ENCODE peak calls at places on chromosomes 16 and 17, in four cellular contexts. F is breast epithelium, B is tibial nerve, U is ovary. S is an unnamed sample.

GRCh38 chr16:84513111-84514065 is 8.9 kb upstream of the MEAK7 start:
- DNase-seq in F (no peak), B (no peak), U (no peak), S (no peak)

GRCh38 chr16:10552998-10553491 is 27.4 kb downstream of the EMP2 start:
- DNase-seq in F (no peak), B (no peak), U (no peak), S (no peak)

GRCh38 chr17:27323538-27324212 is 29.8 kb downstream of the WSB1 start:
- DNase-seq in F (peak; percentile 61), B (peak; percentile 49), U (peak; percentile 44), S (peak; percentile 83)

GRCh38 chr17:70621593-70621992 is 452.3 kb downstream of the KCNJ2 start:
- DNase-seq in F (no peak), B (no peak), U (no peak), S (no peak)

GRCh38 chr16:526181-527014 is 1.1 kb upstream of the CAPN15 start:
- DNase-seq in F (peak; percentile 40), B (no peak), U (peak; percentile 61), S (no peak)

GRCh38 chr16:54446639-54447038 is 160.1 kb upstream of the IRX3 start:
- DNase-seq in F (peak; percentile 71), B (peak; percentile 33), U (no peak), S (peak; percentile 91)

GRCh38 chr17:3621146-3621720 is 12.0 kb upstream of the TRPV1 start:
- DNase-seq in F (no peak), B (no peak), U (no peak), S (no peak)

GRCh38 chr16:64238576-64238975 is 883.3 kb downstream of the CDH11 start:
- DNase-seq in F (no peak), B (no peak), U (no peak), S (no peak)

GRCh38 chr17:57006040-57006439 is 28.1 kb downstream of the SCPEP1 start:
- DNase-seq in F (no peak), B (no peak), U (no peak), S (no peak)
- H3K4me3 ChIP-seq in F (no peak overlapping the region), B (no peak overlapping the region), U (no peak overlapping the region), S (no peak overlapping the region)

GRCh38 chr17:44191941-44192496 is 5.2 kb downstream of the TMUB2 start:
- DNase-seq in F (no peak), B (no peak), U (no peak), S (no peak)
- TF ChIP-seq POLR2A in F (no peak), B (no peak), U (no peak), S (no peak)

GRCh38 chr16:67249762-67250327 is 1.1 kb downstream of the SLC9A5 start:
- DNase-seq in F (no peak), B (no peak), U (no peak), S (no peak)

GRCh38 chr16:67247698-67248400 is 568 bp upstream of the FHOD1 start:
- DNase-seq in F (no peak), B (no peak), U (no peak), S (no peak)

GRCh38 chr16:67249178-67249759 is 490 bp downstream of the SLC9A5 start:
- DNase-seq in F (no peak), B (no peak), U (no peak), S (no peak)

GRCh38 chr16:67246945-67247697 is at the start of gene FHOD1:
- DNase-seq in F (peak; percentile 97), B (peak; percentile 98), U (peak; percentile 98), S (peak; percentile 97)

DNA sequence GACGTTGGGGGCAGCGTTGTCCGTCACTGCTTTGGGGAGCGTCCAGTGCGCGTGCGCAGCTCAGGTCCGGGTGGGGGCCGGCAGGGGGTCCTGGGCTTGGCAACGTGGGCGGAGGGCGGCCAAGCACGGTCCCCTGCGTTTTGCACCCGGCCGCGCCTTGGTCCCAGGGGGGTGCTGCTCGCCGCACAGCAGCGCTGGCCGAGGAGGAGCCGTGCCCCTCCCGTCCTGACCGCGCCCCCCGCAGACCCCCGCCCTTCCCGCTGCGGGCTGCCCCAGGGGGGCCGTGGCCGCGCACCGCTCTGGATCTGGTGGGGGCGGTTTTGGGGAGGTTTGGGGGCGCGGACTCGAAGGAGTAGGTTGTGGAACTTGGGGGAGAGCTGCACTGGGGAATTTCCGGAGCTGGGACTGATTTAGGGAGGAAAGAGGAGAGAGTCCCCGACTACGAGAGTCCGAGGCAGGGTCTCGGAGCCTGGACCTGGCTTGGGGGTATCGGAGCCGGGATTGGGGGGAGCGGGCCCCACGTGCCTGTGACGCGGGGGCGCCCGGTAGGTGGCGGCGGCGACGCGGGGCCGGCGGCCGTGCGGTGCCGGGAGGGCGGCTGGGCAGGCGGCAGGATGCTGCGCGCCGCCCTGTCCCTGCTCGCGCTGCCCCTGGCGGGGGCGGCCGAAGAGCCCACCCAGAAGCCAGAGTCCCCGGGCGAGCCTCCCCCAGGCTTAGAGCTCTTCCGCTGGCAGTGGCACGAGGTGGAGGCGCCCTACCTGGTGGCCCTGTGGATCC is at the start of gene SLC9A5:
- DNase-seq in F (no peak), B (no peak), U (no peak), S (no peak)
- TF ChIP-seq CTCF in F (no peak), B (no peak), U (peak; percentile 50), S (no peak)

GRCh38 chr17:42072323-42073187 is 22.2 kb upstream of the C17orf113 start:
- DNase-seq in F (no peak), B (no peak), U (no peak), S (no peak)
- H3K4me3 ChIP-seq in F (peak overlapping the region; percentile 45), B (peak overlapping the region; percentile 13), U (peak overlapping the region; percentile 3), S (no peak overlapping the region)

DNA sequence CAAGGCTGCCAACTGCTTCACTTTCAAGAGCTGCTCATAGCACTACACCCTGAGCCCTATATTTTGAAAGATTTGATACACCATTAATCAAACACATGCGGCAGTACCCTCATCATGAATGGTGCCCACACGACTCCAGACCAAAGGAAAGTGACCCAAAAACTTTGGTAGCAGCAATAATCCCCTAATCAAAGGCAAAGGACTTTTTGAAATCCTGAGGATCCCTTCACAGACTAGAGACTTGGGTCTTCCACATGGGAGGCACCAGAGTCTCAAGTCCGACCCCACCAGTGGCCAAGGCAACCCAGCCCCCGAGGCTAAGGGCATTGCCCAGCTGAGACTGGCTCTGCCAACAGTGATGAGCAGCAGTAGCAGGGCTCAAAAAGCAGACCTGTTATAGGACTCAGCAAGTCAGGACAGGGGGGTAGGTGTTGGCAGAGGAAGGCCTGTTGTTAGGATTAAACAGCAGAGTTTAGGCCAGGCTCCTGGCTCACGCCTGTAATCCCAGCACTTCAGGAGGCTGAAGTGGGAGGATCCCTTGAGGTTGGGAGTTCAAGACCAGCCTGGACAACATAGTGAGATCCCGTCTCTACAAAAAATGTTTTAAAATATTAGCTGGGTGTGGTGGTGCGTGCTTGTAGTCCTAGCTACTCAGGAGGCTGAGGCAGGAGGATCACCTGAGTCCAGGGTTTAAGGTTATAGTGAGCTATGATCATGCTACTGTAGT is 3.2 kb downstream of the TRIM25 start:
- DNase-seq in F (no peak), B (no peak), U (no peak), S (no peak)
- TF ChIP-seq POLR2A in F (no peak), B (no peak), U (no peak), S (no peak)

GRCh38 chr16:82735696-82736095 is 108.9 kb downstream of the CDH13 start:
- DNase-seq in F (no peak), B (no peak), U (no peak), S (no peak)

GRCh38 chr16:82732461-82732860 is 105.7 kb downstream of the CDH13 start:
- DNase-seq in F (no peak), B (no peak), U (no peak), S (no peak)

GRCh38 chr16:82738699-82739098 is 111.9 kb downstream of the CDH13 start:
- DNase-seq in F (no peak), B (no peak), U (no peak), S (no peak)

GRCh38 chr16:82736161-82736697 is 109.5 kb downstream of the CDH13 start:
- DNase-seq in F (no peak), B (no peak), U (no peak), S (no peak)

GRCh38 chr16:82735176-82735575 is 108.4 kb downstream of the CDH13 start:
- DNase-seq in F (no peak), B (no peak), U (no peak), S (no peak)
- TF ChIP-seq CTCF in F (no peak), B (no peak), U (no peak), S (no peak)

GRCh38 chr17:40498281-40499084 is 2.9 kb downstream of the TNS4 start:
- DNase-seq in F (no peak), B (no peak), U (no peak), S (no peak)

GRCh38 chr17:40500709-40501108 is 714 bp downstream of the TNS4 start:
- DNase-seq in F (no peak), B (no peak), U (no peak), S (no peak)

GRCh38 chr17:40500190-40500589 is 1.2 kb downstream of the TNS4 start:
- DNase-seq in F (peak; percentile 37), B (no peak), U (no peak), S (no peak)

GRCh38 chr17:40501499-40501911 is at the start of gene TNS4:
- DNase-seq in F (peak; percentile 93), B (no peak), U (no peak), S (peak; percentile 75)

DNA sequence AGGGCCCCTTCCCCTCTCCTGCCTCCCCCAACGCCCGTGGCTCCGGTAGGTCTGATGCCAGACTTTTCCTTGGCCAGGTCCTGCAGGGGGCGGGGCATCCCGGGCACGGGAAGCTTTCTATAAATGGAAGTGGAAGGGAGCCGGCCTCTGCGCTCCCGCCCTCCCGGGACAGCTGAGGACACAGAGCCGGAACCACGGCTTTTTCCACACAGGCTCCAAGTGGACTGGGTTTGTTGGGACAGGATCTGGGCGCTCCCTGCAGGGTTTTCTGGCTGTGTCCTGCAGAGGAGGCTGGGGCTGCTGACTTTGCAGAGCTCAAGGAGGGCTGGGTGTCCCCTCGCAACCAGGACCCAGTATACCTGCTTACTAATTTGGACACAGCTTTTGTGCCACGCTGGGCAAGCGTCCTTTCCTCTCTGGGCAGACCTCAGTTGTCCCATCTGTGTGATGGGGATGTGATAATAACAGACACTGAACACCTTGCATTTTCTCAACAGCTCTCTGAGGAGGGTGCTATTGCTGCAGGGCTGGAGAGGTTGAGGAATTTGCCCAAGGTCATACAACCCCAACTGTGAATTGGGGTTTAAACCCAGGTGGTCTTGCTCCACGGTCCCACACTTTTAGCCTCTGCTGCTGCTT is 1.8 kb downstream of the TNS4 start:
- DNase-seq in F (peak; percentile 94), B (peak; percentile 76), U (peak; percentile 82), S (peak; percentile 96)
- H3K4me3 ChIP-seq in F (peak overlapping the region; percentile 57), B (no peak overlapping the region), U (no peak overlapping the region), S (peak overlapping the region; percentile 49)

S was measured in lower leg skin.